ENCODE peak calls at places on chromosomes 2 and 18, in five cellular contexts. L, O, D, K and U are unnamed samples.

GRCh38 chr2:159131882-159132281 is 154.6 kb downstream of the WDSUB1 start:
- DNase-seq in K (peak; percentile 88), L (peak; percentile 93), O (no peak), D (no peak), U (peak; percentile 73)

GRCh38 chr2:217804338-217804737 is 198.5 kb downstream of the TNS1 start:
- DNase-seq in K (no peak), O (no peak), L (no peak), D (no peak), U (no peak)

GRCh38 chr2:121237980-121238665 is 46.9 kb downstream of the TFCP2L1 start:
- DNase-seq in D (no peak), O (no peak), L (peak; percentile 2), K (no peak), U (peak; percentile 15)

GRCh38 chr2:65922794-65923193 is 490.4 kb upstream of the SPRED2 start:
- DNase-seq in L (peak; percentile 1), D (no peak), K (peak; percentile 8), O (no peak), U (no peak)

GRCh38 chr2:39762448-39762847 is 16.6 kb downstream of the THUMPD2 start:
- DNase-seq in K (no peak), O (no peak), D (no peak), L (no peak), U (no peak)

GRCh38 chr2:159234868-159235267 is 51.6 kb downstream of the WDSUB1 start:
- DNase-seq in O (no peak), L (no peak), K (no peak), D (no peak), U (no peak)

GRCh38 chr18:48825101-48825745 is 125.5 kb downstream of the SMAD7 start:
- DNase-seq in L (peak; percentile 64), K (peak; percentile 53), D (no peak), O (no peak), U (no peak)

GRCh38 chr18:31436825-31437224 is 10.7 kb upstream of the DSG3 start:
- DNase-seq in K (no peak), L (no peak), O (no peak), D (no peak), U (no peak)

GRCh38 chr18:78638889-78639596 is 340.6 kb upstream of the SALL3 start:
- DNase-seq in K (no peak), D (no peak), O (no peak), L (no peak), U (no peak)

DNA sequence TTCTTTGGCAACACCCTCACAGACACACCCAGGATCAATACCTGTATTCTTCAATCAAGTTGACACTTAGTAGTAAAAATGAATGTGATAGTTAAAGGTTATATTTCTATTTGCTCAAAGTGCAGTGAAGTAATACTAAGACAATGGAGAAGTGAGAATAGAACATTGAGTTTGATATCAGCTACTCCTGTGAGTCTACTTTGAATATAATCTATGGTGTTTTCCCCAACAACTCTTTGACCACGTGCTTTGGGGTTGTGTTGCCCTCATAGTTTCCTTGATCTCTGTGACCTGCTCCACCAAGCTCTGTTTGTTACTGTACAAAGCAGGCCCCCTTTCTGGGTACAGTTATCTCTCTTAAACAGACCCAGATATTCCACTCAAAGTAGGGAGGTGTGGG is 222.8 kb downstream of the GALR1 start:
- DNase-seq in K (no peak), O (no peak), D (no peak), L (no peak), U (no peak)
- TF ChIP-seq CTCF in K (no peak), O (no peak), D (no peak), L (no peak), U (no peak)

GRCh38 chr2:238864207-238865014 is 16.5 kb downstream of the TWIST2 start:
- DNase-seq in D (no peak), L (peak; percentile 98), O (no peak), K (peak; percentile 100), U (peak; percentile 96)
- H3K4me3 ChIP-seq in D (no peak overlapping the region), L (peak overlapping the region; percentile 34), O (no peak overlapping the region), K (peak overlapping the region; percentile 31), U (no peak overlapping the region)

GRCh38 chr18:41096504-41096903 is 858.5 kb upstream of the PIK3C3 start:
- DNase-seq in O (no peak), K (peak; percentile 14), L (peak; percentile 73), D (no peak), U (peak; percentile 33)
- TF ChIP-seq CTCF in O (peak; percentile 29), K (peak; percentile 22), L (no peak), D (no peak), U (peak; percentile 45)

GRCh38 chr2:127485694-127486071 is 40.6 kb downstream of the IWS1 start:
- DNase-seq in D (no peak), L (no peak), O (no peak), K (no peak), U (no peak)
- H3K4me3 ChIP-seq in D (no peak overlapping the region), L (no peak overlapping the region), O (no peak overlapping the region), K (no peak overlapping the region), U (no peak overlapping the region)

DNA sequence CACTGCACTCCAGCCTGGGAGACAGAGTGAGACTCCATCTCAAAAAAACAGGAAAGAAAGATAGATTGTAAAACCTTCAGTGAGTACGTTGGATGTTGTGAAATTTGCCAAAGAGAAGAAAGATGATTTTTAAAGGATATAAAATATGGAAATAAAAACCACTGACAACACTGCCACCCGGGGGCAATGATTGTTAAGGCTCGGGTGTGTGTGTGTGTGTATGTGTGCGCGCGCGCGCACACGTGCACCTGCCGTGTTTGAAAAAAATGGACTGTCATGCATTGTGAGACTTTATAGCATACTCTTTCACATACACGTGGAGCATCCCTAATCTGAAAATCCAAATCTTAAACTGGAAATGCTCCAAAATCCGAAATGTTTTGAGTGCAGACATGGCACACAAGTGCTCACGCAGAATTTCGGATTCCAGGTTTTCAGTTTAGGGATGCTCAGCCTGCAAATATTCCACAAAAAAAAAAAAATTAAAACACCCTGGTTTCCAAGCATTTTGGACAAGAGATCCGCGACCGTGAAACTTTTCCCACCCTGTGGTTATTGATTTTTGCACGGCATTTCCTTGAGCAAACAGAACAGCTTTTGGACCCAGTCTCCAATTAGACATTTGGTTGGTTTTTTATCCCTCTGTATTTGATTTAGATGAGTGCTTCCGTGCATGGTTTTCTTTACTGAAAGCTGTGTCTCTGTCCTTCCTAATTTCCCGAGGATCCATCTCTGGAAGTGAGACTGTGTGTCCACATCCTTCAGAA is 269.2 kb downstream of the AGAP1 start:
- DNase-seq in O (no peak), L (no peak), D (no peak), K (no peak), U (no peak)
- TF ChIP-seq CTCF in O (no peak), L (peak; percentile 18), D (no peak), K (no peak), U (peak; percentile 11)

GRCh38 chr2:241738040-241738686 is 3.7 kb downstream of the D2HGDH start:
- DNase-seq in K (no peak), D (no peak), O (no peak), L (no peak), U (no peak)

GRCh38 chr2:241734467-241735208 is at the start of gene D2HGDH:
- DNase-seq in D (peak; percentile 90), K (peak; percentile 79), L (peak; percentile 81), O (peak; percentile 87), U (peak; percentile 35)

GRCh38 chr2:241733391-241734207 is 831 bp upstream of the D2HGDH start:
- DNase-seq in D (no peak), K (no peak), L (no peak), O (no peak), U (no peak)

GRCh38 chr2:241734208-241734466 is 293 bp upstream of the D2HGDH start:
- DNase-seq in L (no peak), O (no peak), D (no peak), K (no peak), U (no peak)

DNA sequence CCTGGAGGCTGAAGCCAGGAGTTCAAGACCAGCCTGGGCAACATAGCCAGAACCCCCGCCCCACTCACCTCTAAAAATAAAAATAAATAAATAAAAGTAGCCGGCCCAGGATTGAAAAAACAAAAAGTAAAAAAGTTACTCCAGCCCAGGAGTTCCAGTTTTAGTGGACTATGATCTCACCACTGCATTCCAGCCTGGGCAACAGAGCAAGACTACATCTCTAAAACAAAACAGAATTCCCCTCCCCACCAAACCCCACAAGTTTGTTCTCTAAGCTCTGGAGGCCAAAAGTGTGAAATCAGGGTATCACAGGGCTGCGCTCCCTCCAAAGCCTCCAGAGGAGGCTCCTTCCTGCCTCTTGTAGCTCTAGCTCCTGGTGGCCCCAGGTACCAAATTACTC is 1.7 kb downstream of the D2HGDH start:
- DNase-seq in K (no peak), L (no peak), O (no peak), D (no peak), U (no peak)
- H3K4me3 ChIP-seq in K (peak overlapping the region; percentile 86), L (no peak overlapping the region), O (no peak overlapping the region), D (no peak overlapping the region), U (no peak overlapping the region)

DNA sequence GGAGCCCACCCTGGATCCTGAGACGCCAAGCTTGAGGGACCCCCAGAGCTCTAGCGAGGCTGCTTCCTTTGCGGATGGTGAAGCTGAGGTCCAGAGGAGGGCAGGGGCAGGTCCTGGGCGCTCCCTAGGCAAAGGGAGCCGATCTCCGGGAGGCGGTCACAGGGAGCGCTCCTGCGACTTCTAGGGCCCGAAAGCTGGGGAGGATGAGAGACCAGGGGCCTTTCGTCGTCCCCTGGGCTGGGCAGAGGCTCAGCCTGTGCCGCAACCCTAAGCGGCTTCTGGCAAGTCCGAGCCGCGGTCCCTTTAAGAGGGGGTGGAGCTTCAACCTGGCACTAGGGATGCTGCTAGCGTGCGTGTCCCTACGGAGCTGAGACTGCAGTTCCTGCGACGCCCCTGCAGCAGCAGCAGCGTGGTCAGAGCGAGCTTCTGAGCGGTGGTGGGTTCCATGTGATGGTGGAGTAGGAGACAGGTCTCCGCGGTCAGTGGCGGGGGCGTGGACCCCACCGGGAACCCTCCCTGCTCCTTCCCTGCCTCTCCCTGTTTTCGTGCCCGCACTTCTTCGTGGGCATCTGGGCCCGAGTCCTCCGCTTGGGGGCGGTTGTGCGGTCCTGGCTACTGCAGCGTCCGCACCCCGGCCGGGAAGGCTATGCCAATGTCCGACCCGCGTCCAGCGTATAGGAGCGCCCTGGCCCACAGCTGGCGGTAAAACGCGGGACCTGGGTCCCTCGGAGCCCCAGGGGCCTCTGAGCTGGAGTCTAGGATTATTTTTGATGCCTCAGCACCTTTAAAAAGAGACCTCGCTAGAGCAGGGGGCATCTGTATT is 154.6 kb downstream of the CCDC74A start:
- DNase-seq in O (peak; percentile 79), D (peak; percentile 49), L (peak; percentile 93), K (peak; percentile 82), U (peak; percentile 55)
- TF ChIP-seq CTCF in O (peak; percentile 53), D (no peak), L (peak; percentile 24), K (peak; percentile 34), U (peak; percentile 41)

DNA sequence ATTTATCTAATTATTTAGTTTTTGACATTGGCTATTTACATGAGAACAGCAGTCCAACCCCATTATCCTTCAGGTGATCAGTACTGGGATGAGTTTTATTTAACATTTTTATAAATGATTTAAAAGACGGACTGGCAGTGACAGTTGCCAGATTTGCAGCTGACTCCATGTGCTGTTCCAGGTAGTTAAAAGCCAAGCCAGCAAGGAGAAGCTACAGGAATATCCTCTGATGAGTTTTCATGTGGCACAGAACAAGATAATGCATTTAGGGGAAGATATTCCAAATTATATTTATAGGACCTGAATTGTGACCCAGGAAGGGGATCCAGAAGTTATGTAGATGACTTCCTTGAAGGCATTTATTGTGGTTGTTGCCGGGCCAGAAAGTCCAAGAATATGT is 209.9 kb downstream of the MCFD2 start:
- DNase-seq in O (no peak), K (no peak), L (no peak), D (no peak), U (no peak)
- H3K4me3 ChIP-seq in O (no peak overlapping the region), K (peak overlapping the region; percentile 9), L (no peak overlapping the region), D (no peak overlapping the region), U (no peak overlapping the region)